ENCODE peak calls at places on chromosome X, in four cellular contexts. One of them, this sample, is unnamed.

GRCh38 chrX:1807301-1807731 is 192.5 kb downstream of the ASMT start:
- DNase-seq in coronary artery: no peak
- DNase-seq in transverse colon: no peak
- DNase-seq in NB4: no peak
- DNase-seq in this sample: no peak

GRCh38 chrX:109747681-109748080 is 14.6 kb upstream of the ACSL4 start:
- DNase-seq in coronary artery: no peak
- DNase-seq in transverse colon: no peak
- DNase-seq in NB4: no peak
- DNase-seq in this sample: no peak

GRCh38 chrX:103552236-103552635 is 32.9 kb upstream of the RAB40A start:
- DNase-seq in coronary artery: no peak
- DNase-seq in transverse colon: no peak
- DNase-seq in NB4: no peak
- DNase-seq in this sample: no peak

GRCh38 chrX:111719426-111720210 is 38.6 kb downstream of the ALG13 start:
- DNase-seq in coronary artery: no peak
- DNase-seq in transverse colon: no peak
- DNase-seq in NB4: peak; percentile 12
- DNase-seq in this sample: no peak

GRCh38 chrX:2631743-2632532 is 59.2 kb upstream of the CD99 start:
- DNase-seq in coronary artery: no peak
- DNase-seq in transverse colon: no peak
- DNase-seq in NB4: no peak
- DNase-seq in this sample: no peak

GRCh38 chrX:253451-254297 is 27.5 kb upstream of the PLCXD1 start:
- DNase-seq in coronary artery: peak; percentile 69
- DNase-seq in transverse colon: no peak
- DNase-seq in NB4: no peak
- DNase-seq in this sample: no peak

GRCh38 chrX:41333994-41334865 is at the start of gene DDX3X:
- DNase-seq in coronary artery: peak; percentile 93
- DNase-seq in transverse colon: peak; percentile 93
- DNase-seq in NB4: peak; percentile 85
- DNase-seq in this sample: peak; percentile 83

GRCh38 chrX:7552758-7553157 is 290.2 kb upstream of the VCX start:
- DNase-seq in coronary artery: no peak
- DNase-seq in transverse colon: no peak
- DNase-seq in NB4: peak; percentile 8
- DNase-seq in this sample: no peak

GRCh38 chrX:47143894-47144625 is 442 bp downstream of the NDUFB11 start:
- DNase-seq in coronary artery: peak; percentile 79
- DNase-seq in transverse colon: peak; percentile 33
- DNase-seq in NB4: no peak
- DNase-seq in this sample: peak; percentile 49

GRCh38 chrX:30635630-30636029 is 17.6 kb upstream of the GK start:
- DNase-seq in coronary artery: no peak
- DNase-seq in transverse colon: no peak
- DNase-seq in NB4: peak; percentile 45
- DNase-seq in this sample: no peak

GRCh38 chrX:29728639-29729038 is 486.7 kb upstream of the MAGEB2 start:
- DNase-seq in coronary artery: no peak
- DNase-seq in transverse colon: no peak
- DNase-seq in NB4: no peak
- DNase-seq in this sample: no peak

GRCh38 chrX:95903490-95903889 is 781.2 kb upstream of the DIAPH2 start:
- DNase-seq in coronary artery: no peak
- DNase-seq in transverse colon: no peak
- DNase-seq in NB4: peak; percentile 1
- DNase-seq in this sample: no peak

GRCh38 chrX:141314441-141314840 is 72.1 kb upstream of the SPANXC start:
- DNase-seq in coronary artery: no peak
- DNase-seq in transverse colon: no peak
- DNase-seq in NB4: no peak
- DNase-seq in this sample: no peak

GRCh38 chrX:16033336-16033735 is 90.0 kb upstream of the GRPR start:
- DNase-seq in coronary artery: no peak
- DNase-seq in transverse colon: no peak
- DNase-seq in NB4: no peak
- DNase-seq in this sample: no peak

GRCh38 chrX:13658602-13659001 is 5.7 kb downstream of the TCEANC start:
- DNase-seq in coronary artery: no peak
- DNase-seq in transverse colon: no peak
- DNase-seq in NB4: peak; percentile 70
- DNase-seq in this sample: no peak

GRCh38 chrX:150365953-150366911 is 3.1 kb downstream of the MAMLD1 start:
- DNase-seq in coronary artery: peak; percentile 80
- DNase-seq in transverse colon: peak; percentile 33
- DNase-seq in NB4: no peak
- DNase-seq in this sample: no peak

GRCh38 chrX:107684956-107685385 is 56.7 kb downstream of the PRPS1 start:
- DNase-seq in coronary artery: no peak
- DNase-seq in transverse colon: peak; percentile 60
- DNase-seq in NB4: peak; percentile 97
- DNase-seq in this sample: peak; percentile 67

GRCh38 chrX:136202889-136203288 is 48.3 kb downstream of the MAP7D3 start:
- DNase-seq in coronary artery: no peak
- DNase-seq in transverse colon: no peak
- DNase-seq in NB4: no peak
- DNase-seq in this sample: no peak

GRCh38 chrX:30795981-30796958 is 92.8 kb downstream of the TAB3 start:
- DNase-seq in coronary artery: no peak
- DNase-seq in transverse colon: no peak
- DNase-seq in NB4: no peak
- DNase-seq in this sample: no peak

GRCh38 chrX:102154900-102155805 is 624 bp downstream of the BEX5 start:
- DNase-seq in coronary artery: no peak
- DNase-seq in transverse colon: peak; percentile 13
- DNase-seq in NB4: no peak
- DNase-seq in this sample: no peak

GRCh38 chrX:83829874-83830273 is 31.1 kb upstream of the CYLC1 start:
- DNase-seq in coronary artery: no peak
- DNase-seq in transverse colon: no peak
- DNase-seq in NB4: peak; percentile 0
- DNase-seq in this sample: no peak

GRCh38 chrX:98350940-98351339 is 1467.2 kb downstream of the RPA4 start:
- DNase-seq in coronary artery: no peak
- DNase-seq in transverse colon: no peak
- DNase-seq in NB4: no peak
- DNase-seq in this sample: no peak
- TF ChIP-seq CTCF in coronary artery: no peak
- TF ChIP-seq CTCF in transverse colon: no peak
- TF ChIP-seq CTCF in NB4: no peak
- TF ChIP-seq CTCF in this sample: no peak

DNA sequence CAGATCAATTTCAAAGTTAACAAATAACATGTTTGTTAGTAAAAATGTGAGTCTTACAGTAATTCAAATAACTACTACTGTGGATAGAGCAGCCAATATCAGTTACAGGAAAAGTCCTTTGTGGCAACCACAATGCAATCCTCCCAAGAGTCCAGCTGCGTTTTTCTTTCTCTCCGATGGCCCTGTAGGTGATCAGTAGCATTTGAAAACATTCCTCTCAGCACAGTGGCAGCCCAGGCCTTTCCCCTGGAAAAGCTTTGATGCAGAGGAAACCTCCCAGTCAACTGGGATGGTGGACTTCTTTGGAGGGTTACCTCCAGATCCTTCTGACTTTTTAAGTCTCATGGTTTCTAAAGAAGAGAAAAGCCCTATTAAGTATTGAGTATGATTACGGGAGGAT is 18.0 kb upstream of the PDZD4 start:
- DNase-seq in coronary artery: no peak
- DNase-seq in transverse colon: no peak
- DNase-seq in NB4: no peak
- DNase-seq in this sample: no peak
- TF ChIP-seq CTCF in coronary artery: no peak
- TF ChIP-seq CTCF in transverse colon: no peak
- TF ChIP-seq CTCF in NB4: no peak
- TF ChIP-seq CTCF in this sample: no peak

GRCh38 chrX:53695901-53696300 is 9.4 kb upstream of the HUWE1 start:
- DNase-seq in coronary artery: no peak
- DNase-seq in transverse colon: no peak
- DNase-seq in NB4: no peak
- DNase-seq in this sample: no peak

DNA sequence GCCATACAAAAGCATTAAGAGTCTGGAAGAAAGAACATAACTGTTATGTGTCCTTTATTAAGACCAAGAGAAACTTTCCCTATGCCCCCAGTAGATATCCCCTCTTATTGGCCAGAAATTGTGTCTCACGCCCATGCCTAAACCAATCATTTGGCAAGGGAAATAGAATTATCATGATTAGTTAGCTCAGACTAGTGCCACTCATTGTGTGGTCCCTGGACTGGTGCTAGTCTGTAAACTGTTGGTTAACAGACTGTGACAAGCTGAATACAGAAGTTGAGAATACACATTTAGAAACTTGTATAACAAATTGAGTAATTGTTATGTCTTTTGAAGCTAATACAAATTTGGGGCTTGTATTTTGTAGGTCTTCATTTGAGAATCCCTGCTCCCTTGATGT is 8.1 kb upstream of the HUWE1 start:
- DNase-seq in coronary artery: no peak
- DNase-seq in transverse colon: no peak
- DNase-seq in NB4: no peak
- DNase-seq in this sample: no peak
- TF ChIP-seq CTCF in coronary artery: no peak
- TF ChIP-seq CTCF in transverse colon: no peak
- TF ChIP-seq CTCF in NB4: no peak
- TF ChIP-seq CTCF in this sample: no peak

DNA sequence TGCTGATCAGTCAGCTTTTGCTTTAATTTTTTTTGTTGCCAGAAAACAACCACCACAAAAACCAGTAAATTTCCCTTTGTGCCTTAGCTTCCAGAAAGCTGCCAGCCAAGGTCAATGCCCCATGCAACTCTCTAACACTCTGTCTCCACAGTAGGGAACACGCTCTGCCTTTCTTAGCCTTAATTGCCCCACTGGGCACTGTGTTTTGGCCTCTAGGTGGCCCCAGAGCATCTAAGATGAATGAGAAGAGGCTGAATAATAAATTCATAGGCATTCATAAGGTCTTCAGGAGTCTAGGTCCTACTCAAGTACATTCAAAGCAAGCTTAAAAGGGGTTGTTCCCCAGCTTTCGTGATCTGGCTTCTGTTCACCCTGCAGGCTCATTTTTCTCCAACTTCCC is 57.7 kb upstream of the PASD1 start:
- DNase-seq in coronary artery: no peak
- DNase-seq in transverse colon: no peak
- DNase-seq in NB4: peak; percentile 52
- DNase-seq in this sample: no peak
- TF ChIP-seq CTCF in coronary artery: no peak
- TF ChIP-seq CTCF in transverse colon: no peak
- TF ChIP-seq CTCF in NB4: peak; percentile 62
- TF ChIP-seq CTCF in this sample: no peak

DNA sequence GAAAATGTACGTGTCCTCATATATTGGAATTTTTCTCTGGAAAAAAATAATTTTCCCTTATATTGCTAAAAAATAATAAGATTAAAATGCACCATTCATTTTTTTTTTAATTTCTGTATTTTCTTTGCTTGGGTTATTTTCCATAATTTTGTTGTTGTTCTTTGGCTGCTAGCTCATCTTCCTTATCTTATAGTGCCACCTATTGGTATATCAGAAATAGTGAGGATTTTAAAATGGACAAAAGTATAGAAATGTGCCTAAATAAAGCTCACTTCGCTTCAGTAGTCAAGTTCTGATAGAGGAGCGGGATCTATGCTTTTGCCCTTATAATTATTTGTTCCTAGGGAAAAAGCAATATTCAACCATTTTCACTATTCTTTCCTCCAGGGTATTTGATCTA is 134.8 kb downstream of the NAP1L3 start:
- DNase-seq in coronary artery: no peak
- DNase-seq in transverse colon: no peak
- DNase-seq in NB4: peak; percentile 4
- DNase-seq in this sample: no peak
- TF ChIP-seq CTCF in coronary artery: no peak
- TF ChIP-seq CTCF in transverse colon: no peak
- TF ChIP-seq CTCF in NB4: no peak
- TF ChIP-seq CTCF in this sample: no peak

This sample was measured in CD14-positive monocyte.